ENCODE peak calls at places on chromosomes 11 and 22, in six cellular contexts. V is sciatic nerve; E is coronary artery; I is activated CD8-positive, alpha-beta memory T cell treated with anti-CD3 and anti-CD28 coated beads for 4 hours; L is HuH-7.5; H is cardiac fibroblast. Y is an unnamed sample.
A peak's percentile ranks its signal among the peaks of the same experiment; 100 is the strongest.

GRCh38 chr22:23783496-23784167 is 3.1 kb upstream of the SMARCB1 start:
- DNase-seq in V (no peak), E (no peak), I (no peak), L (no peak), H (no peak), Y (no peak)

GRCh38 chr22:29257751-29258181 is 10.0 kb downstream of the RHBDD3 start:
- DNase-seq in V (no peak), E (no peak), I (no peak), L (no peak), H (no peak), Y (no peak)

GRCh38 chr11:2701230-2701629 is 1.4 kb upstream of the KCNQ1OT1 start:
- DNase-seq in V (no peak), E (peak; percentile 66), I (no peak), L (no peak), H (no peak), Y (no peak)

GRCh38 chr22:19962909-19963806 is 21.5 kb upstream of the TXNRD2 start:
- DNase-seq in V (no peak), E (no peak), I (no peak), L (no peak), H (no peak), Y (no peak)

GRCh38 chr11:66847461-66848232 is 4.4 kb downstream of the RCE1 start:
- DNase-seq in V (peak; percentile 49), E (peak; percentile 58), I (no peak), L (peak; percentile 64), H (no peak), Y (peak; percentile 72)

GRCh38 chr11:120410622-120411380 is 74.6 kb downstream of the ARHGEF12 start:
- DNase-seq in V (no peak), E (no peak), I (no peak), L (no peak), H (no peak), Y (no peak)

GRCh38 chr11:17397311-17398002 is 9.0 kb upstream of the KCNJ11 start:
- DNase-seq in V (no peak), E (no peak), I (no peak), L (no peak), H (no peak), Y (no peak)

GRCh38 chr11:126102436-126102894 is 39.8 kb upstream of the CDON start:
- DNase-seq in V (peak; percentile 71), E (no peak), I (no peak), L (no peak), H (peak; percentile 76), Y (no peak)

GRCh38 chr11:8260202-8260996 is 3.3 kb downstream of the LMO1 start:
- DNase-seq in V (peak; percentile 31), E (peak; percentile 55), I (no peak), L (no peak), H (no peak), Y (no peak)

GRCh38 chr11:73317373-73317772 is 9.3 kb downstream of the ARHGEF17 start:
- DNase-seq in V (peak; percentile 85), E (peak; percentile 95), I (no peak), L (no peak), H (peak; percentile 76), Y (no peak)

GRCh38 chr22:23068096-23068831 is 2.1 kb upstream of the GNAZ start:
- DNase-seq in V (peak; percentile 56), E (peak; percentile 59), I (no peak), L (no peak), H (no peak), Y (peak; percentile 69)

GRCh38 chr11:2791521-2792375 is 92.0 kb upstream of the KCNQ1OT1 start:
- DNase-seq in V (peak; percentile 73), E (peak; percentile 74), I (no peak), L (no peak), H (no peak), Y (peak; percentile 83)

GRCh38 chr11:116199182-116199581 is 573.6 kb downstream of the BUD13 start:
- DNase-seq in V (no peak), E (no peak), I (no peak), L (no peak), H (no peak), Y (no peak)

GRCh38 chr11:9203715-9204311 is 61.3 kb downstream of the DENND5A start:
- DNase-seq in V (no peak), E (no peak), I (no peak), L (no peak), H (no peak), Y (no peak)

GRCh38 chr11:84558085-84558905 is 1068.8 kb downstream of the DLG2 start:
- DNase-seq in V (no peak), E (no peak), I (no peak), L (no peak), H (peak; percentile 65), Y (no peak)

GRCh38 chr11:46075928-46076327 is 45.3 kb downstream of the PHF21A start:
- DNase-seq in V (no peak), E (no peak), I (no peak), L (no peak), H (no peak), Y (no peak)

GRCh38 chr11:17369685-17370243 is 18.2 kb downstream of the NCR3LG1 start:
- DNase-seq in V (no peak), E (no peak), I (no peak), L (no peak), H (no peak), Y (peak; percentile 1)

GRCh38 chr11:44301856-44302231 is 8.1 kb downstream of the ALX4 start:
- DNase-seq in V (no peak), E (no peak), I (no peak), L (no peak), H (peak; percentile 39), Y (no peak)